ENCODE peak calls at places on chromosomes 13 and 19, in six cellular contexts. D is ovary, K is GM12892, T is breast epithelium, I is HCT116, N is heart left ventricle. C is an unnamed sample.

GRCh38 chr19:46113726-46114125 is 10.8 kb downstream of the IGFL3 start:
- DNase-seq in D (no peak), I (no peak), K (no peak), T (no peak), N (no peak), C (no peak)

GRCh38 chr19:5479958-5480357 is 24.7 kb downstream of the ZNRF4 start:
- DNase-seq in T (no peak), D (no peak), K (no peak), I (no peak), N (no peak), C (no peak)

GRCh38 chr13:86572115-86572514 is 772.9 kb upstream of the SLITRK6 start:
- DNase-seq in T (no peak), N (no peak), K (no peak), D (no peak), I (peak), C (no peak)

GRCh38 chr19:38734426-38735256 is 9.6 kb downstream of the CAPN12 start:
- DNase-seq in D (peak), T (no peak), K (no peak), N (peak), I (no peak), C (no peak)

GRCh38 chr13:22176968-22177545 is 506.2 kb downstream of the FGF9 start:
- DNase-seq in K (no peak), N (no peak), I (no peak), T (no peak), D (no peak), C (no peak)

GRCh38 chr13:85828094-85828684 is 29.0 kb upstream of the SLITRK6 start:
- DNase-seq in I (peak), N (no peak), K (no peak), T (no peak), D (no peak), C (no peak)

GRCh38 chr13:69737129-69737935 is 370.3 kb upstream of the ATXN8OS start:
- DNase-seq in N (no peak), K (no peak), I (no peak), D (no peak), T (no peak), C (no peak)

GRCh38 chr13:66009241-66009640 is 1220.9 kb downstream of the PCDH9 start:
- DNase-seq in K (no peak), D (no peak), I (no peak), N (no peak), T (no peak), C (no peak)

GRCh38 chr13:36447501-36447900 is 15.2 kb downstream of the CCNA1 start:
- DNase-seq in I (no peak), D (no peak), K (no peak), T (no peak), N (no peak), C (no peak)

GRCh38 chr19:5340637-5341447 is at the start of gene PTPRS:
- DNase-seq in N (peak), D (peak), T (peak), I (peak), K (peak), C (peak)

GRCh38 chr13:85729296-85729695 is 69.9 kb downstream of the SLITRK6 start:
- DNase-seq in K (no peak), T (no peak), N (no peak), I (no peak), D (no peak), C (no peak)

GRCh38 chr13:64347662-64348061 is 2882.5 kb downstream of the PCDH9 start:
- DNase-seq in T (no peak), K (no peak), I (no peak), N (no peak), D (no peak), C (no peak)

DNA sequence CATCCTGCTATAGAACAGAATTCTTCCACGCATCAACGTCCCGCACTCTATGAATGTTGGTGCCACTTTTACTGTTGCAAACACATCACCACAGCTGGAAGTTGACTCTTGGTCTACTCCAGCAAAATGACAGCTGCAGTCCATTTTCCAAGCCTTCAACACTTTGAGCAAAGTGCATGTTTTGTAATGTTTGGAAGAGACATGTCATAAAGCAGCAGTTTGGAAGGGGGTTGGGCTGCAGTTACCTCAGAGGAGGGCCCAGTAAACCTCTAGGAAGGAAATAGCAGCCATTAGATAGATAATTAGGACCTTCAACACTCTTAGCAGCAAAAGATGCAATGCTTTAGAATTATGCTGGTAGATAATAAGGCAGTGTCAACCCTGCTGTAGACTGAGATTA is 323.6 kb downstream of the TDRD3 start:
- DNase-seq in I (no peak), N (no peak), D (no peak), T (no peak), K (no peak), C (no peak)
- TF ChIP-seq POLR2A in I (no peak), N (no peak), D (no peak), T (no peak), K (no peak), C (no peak)

DNA sequence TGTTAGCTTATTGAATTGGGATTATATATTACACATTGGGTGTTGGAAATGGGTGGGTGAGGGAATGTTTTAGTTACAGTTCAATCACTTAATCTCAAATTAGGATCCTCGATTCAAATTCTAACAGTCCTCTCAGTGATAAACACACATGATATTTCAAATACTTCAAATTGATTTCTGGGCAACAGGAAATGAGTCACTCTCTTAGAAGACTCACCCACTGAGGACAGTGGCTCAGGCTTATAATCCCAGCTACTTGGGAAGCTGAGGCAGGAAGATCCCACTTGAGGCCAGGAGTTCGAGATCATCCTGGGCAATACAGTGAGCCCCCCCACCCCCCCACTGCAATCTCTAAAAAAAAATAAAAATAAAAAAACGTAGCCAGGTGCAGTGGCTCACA is 435.3 kb downstream of the KLF12 start:
- DNase-seq in T (no peak), D (no peak), N (no peak), K (no peak), I (no peak), C (no peak)
- TF ChIP-seq POLR2A in T (no peak), D (no peak), N (no peak), K (no peak), I (no peak), C (no peak)

GRCh38 chr19:7998081-7998480 is 7.4 kb downstream of the ELAVL1 start:
- DNase-seq in K (no peak), N (no peak), T (no peak), I (no peak), D (no peak), C (no peak)
- TF ChIP-seq POLR2A in K (no peak), N (no peak), T (no peak), I (no peak), D (no peak), C (no peak)

GRCh38 chr19:18419195-18419698 is at the start of gene SSBP4:
- DNase-seq in T (no peak), K (peak), I (no peak), N (peak), D (peak), C (peak)

GRCh38 chr19:18418725-18419194 is 438 bp upstream of the SSBP4 start:
- DNase-seq in I (no peak), K (no peak), N (peak), D (no peak), T (no peak), C (no peak)

GRCh38 chr19:18416778-18417249 is 2.4 kb upstream of the SSBP4 start:
- DNase-seq in K (no peak), N (peak), D (peak), T (peak), I (no peak), C (no peak)

GRCh38 chr19:18418034-18418724 is 1.0 kb upstream of the SSBP4 start:
- DNase-seq in T (no peak), N (no peak), D (peak), I (no peak), K (no peak), C (no peak)

GRCh38 chr19:18417250-18418033 is 1.8 kb upstream of the SSBP4 start:
- DNase-seq in N (peak), D (peak), K (no peak), I (no peak), T (no peak), C (no peak)
- TF ChIP-seq POLR2A in N (peak), D (peak), K (no peak), I (no peak), T (no peak), C (no peak)

GRCh38 chr19:36850646-36851442 is at the start of gene ZNF345:
- DNase-seq in N (peak), T (peak), D (peak), K (peak), I (no peak), C (peak)

GRCh38 chr19:36847968-36848367 is 2.7 kb upstream of the ZNF345 start:
- DNase-seq in N (no peak), D (no peak), I (no peak), K (no peak), T (no peak), C (no peak)

GRCh38 chr19:36851898-36852297 is 1.2 kb downstream of the ZNF345 start:
- DNase-seq in D (no peak), K (no peak), T (no peak), I (no peak), N (no peak), C (no peak)

GRCh38 chr19:36849701-36850645 is 703 bp upstream of the ZNF345 start:
- DNase-seq in N (peak), D (peak), T (peak), K (peak), I (no peak), C (peak)
- TF ChIP-seq POLR2A in N (peak), D (peak), T (no peak), K (peak), I (no peak), C (peak)

C was measured in GM12891.